ENCODE peak calls at places on chromosomes 2 and 18, in four cellular contexts. J is GM23248; V is fibroblast of the aortic adventitia; Y is naive thymus-derived CD4-positive, alpha-beta T cell. H is an unnamed sample.

GRCh38 chr18:78580835-78581339 is 398.7 kb upstream of the SALL3 start:
- DNase-seq in V (no peak), J (no peak), Y (no peak), H (no peak)

GRCh38 chr2:11872247-11872947 is 126.0 kb downstream of the LPIN1 start:
- DNase-seq in J (no peak), Y (no peak), V (peak), H (no peak)

GRCh38 chr2:52264488-52264887 is 1232.6 kb upstream of the NRXN1 start:
- DNase-seq in J (no peak), V (no peak), Y (no peak), H (peak)

GRCh38 chr18:54983041-54983686 is 23.9 kb upstream of the CCDC68 start:
- DNase-seq in V (peak), J (peak), Y (peak), H (peak)

GRCh38 chr2:195312662-195313061 is 344.4 kb upstream of the SLC39A10 start:
- DNase-seq in Y (no peak), V (no peak), J (no peak), H (no peak)

GRCh38 chr2:121530210-121530562 is 494 bp upstream of the RNU4ATAC start:
- DNase-seq in J (peak), V (no peak), Y (no peak), H (peak)

GRCh38 chr2:234544659-234545611 is 48.1 kb upstream of the ARL4C start:
- DNase-seq in V (peak), Y (peak), J (peak), H (peak)

GRCh38 chr2:153074207-153074606 is 355.8 kb downstream of the ARL6IP6 start:
- DNase-seq in V (no peak), J (peak), Y (no peak), H (no peak)

GRCh38 chr18:76980663-76981387 is 151.8 kb downstream of the MBP start:
- DNase-seq in V (no peak), J (no peak), Y (no peak), H (no peak)

GRCh38 chr2:101442042-101442666 is 32.8 kb downstream of the RFX8 start:
- DNase-seq in V (peak), J (peak), Y (no peak), H (peak)

GRCh38 chr2:172996387-172996961 is 79.2 kb upstream of the MAP3K20 start:
- DNase-seq in V (no peak), Y (no peak), J (peak), H (peak)

GRCh38 chr2:10058251-10059015 is 15.1 kb downstream of the KLF11 start:
- DNase-seq in Y (no peak), V (no peak), J (no peak), H (no peak)

GRCh38 chr2:240403358-240404104 is 31.9 kb upstream of the GPC1 start:
- DNase-seq in J (no peak), Y (no peak), V (no peak), H (no peak)

GRCh38 chr2:180707867-180708205 is 272.6 kb upstream of the UBE2E3 start:
- DNase-seq in J (peak), Y (no peak), V (peak), H (peak)

GRCh38 chr18:75319905-75320304 is 107.6 kb downstream of the SMIM21 start:
- DNase-seq in J (no peak), Y (no peak), V (no peak), H (no peak)

GRCh38 chr2:120250640-120251039 is 2.0 kb upstream of the RALB start:
- DNase-seq in Y (no peak), J (no peak), V (no peak), H (no peak)

GRCh38 chr2:170764880-170765261 is 5.3 kb upstream of the ERICH2 start:
- DNase-seq in V (no peak), Y (no peak), J (no peak), H (no peak)

GRCh38 chr18:45071959-45072358 is 391.3 kb downstream of the SETBP1 start:
- DNase-seq in J (no peak), V (no peak), Y (no peak), H (no peak)

GRCh38 chr2:100752628-100753333 is 67.2 kb upstream of the NPAS2 start:
- DNase-seq in Y (no peak), J (peak), V (peak), H (peak)

GRCh38 chr2:29119211-29119610 is 4.0 kb downstream of the CLIP4 start:
- DNase-seq in J (no peak), V (no peak), Y (peak), H (no peak)

GRCh38 chr2:20106746-20107145 is 55.3 kb upstream of the LAPTM4A start:
- DNase-seq in Y (no peak), J (no peak), V (no peak), H (no peak)

GRCh38 chr2:149329470-149330126 is 789 bp upstream of the LYPD6 start:
- DNase-seq in V (peak), J (peak), Y (no peak), H (peak)

GRCh38 chr18:55502346-55502710 is 85.7 kb downstream of the TCF4 start:
- DNase-seq in J (peak), V (no peak), Y (no peak), H (no peak)

GRCh38 chr18:45255142-45255890 is 360.0 kb upstream of the SLC14A2 start:
- DNase-seq in J (peak), V (peak), Y (no peak), H (peak)

GRCh38 chr2:144946263-144946662 is 426.3 kb upstream of the ZEB2 start:
- DNase-seq in Y (no peak), V (no peak), J (peak), H (peak)

GRCh38 chr2:107255744-107256143 is 369.8 kb upstream of the ST6GAL2 start:
- DNase-seq in Y (no peak), V (no peak), J (no peak), H (no peak)

GRCh38 chr18:31830686-31831085 is 70.0 kb upstream of the SLC25A52 start:
- DNase-seq in Y (no peak), J (no peak), V (no peak), H (no peak)

GRCh38 chr18:22640281-22640842 is 222.6 kb upstream of the CTAGE1 start:
- DNase-seq in V (no peak), Y (no peak), J (peak), H (no peak)

GRCh38 chr2:58904091-58904490 is 663.0 kb upstream of the FANCL start:
- DNase-seq in J (no peak), V (no peak), Y (no peak), H (no peak)

GRCh38 chr2:174450021-174450816 is 36.6 kb downstream of the GPR155 start:
- DNase-seq in J (no peak), Y (no peak), V (no peak), H (no peak)

GRCh38 chr2:54176577-54176976 is 61.2 kb downstream of the ACYP2 start:
- DNase-seq in V (peak), J (peak), Y (no peak), H (peak)

GRCh38 chr2:28975671-28976070 is 5.4 kb upstream of the TOGARAM2 start:
- DNase-seq in J (no peak), V (no peak), Y (no peak), H (no peak)

GRCh38 chr18:44458777-44459176 is 221.9 kb upstream of the SETBP1 start:
- DNase-seq in J (peak), Y (no peak), V (peak), H (peak)

GRCh38 chr2:15354596-15355359 is 206.4 kb downstream of the NBAS start:
- DNase-seq in J (peak), V (no peak), Y (no peak), H (peak)

GRCh38 chr2:129585760-129586159 is 393.7 kb upstream of the RAB6C start:
- DNase-seq in V (no peak), J (no peak), Y (no peak), H (no peak)

GRCh38 chr18:55401638-55402191 is 186.3 kb downstream of the TCF4 start:
- DNase-seq in J (peak), V (peak), Y (no peak), H (peak)

GRCh38 chr2:85797959-85798358 is 44.2 kb downstream of the ATOH8 start:
- DNase-seq in J (peak), V (peak), Y (no peak), H (peak)

GRCh38 chr2:86631846-86632485 is 8.3 kb upstream of the RNF103 start:
- DNase-seq in V (no peak), J (no peak), Y (no peak), H (no peak)

GRCh38 chr2:236548179-236548918 is 21.3 kb upstream of the ACKR3 start:
- DNase-seq in V (peak), J (peak), Y (no peak), H (no peak)
- H3K4me3 ChIP-seq in V (no peak), J (no peak), Y (no peak), H (no peak)

DNA sequence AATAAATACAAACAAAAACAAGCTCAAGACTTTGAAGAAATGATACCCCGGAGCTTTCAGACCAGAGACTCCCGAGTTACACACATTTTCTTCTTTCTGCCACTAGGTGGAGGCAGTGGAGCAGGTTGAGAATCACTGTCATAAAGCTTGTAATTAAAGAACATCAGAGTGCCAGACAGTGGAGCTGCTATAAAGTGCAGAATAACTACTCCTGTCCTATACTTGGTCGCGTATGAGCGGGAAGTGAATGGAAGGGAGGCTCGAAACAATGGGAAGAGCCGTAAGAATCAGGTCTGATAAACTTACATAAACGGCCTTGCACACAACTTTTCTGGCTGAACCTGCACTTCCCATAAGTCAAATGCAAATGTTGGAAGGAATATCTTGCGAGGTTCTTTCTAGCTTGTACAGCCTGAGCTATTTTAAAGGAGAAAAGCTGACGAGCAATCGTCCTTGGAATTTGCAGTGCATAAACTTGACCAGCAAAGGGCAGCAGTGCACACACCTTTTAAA is 189.0 kb downstream of the RPIA start:
- DNase-seq in Y (peak), V (peak), J (peak), H (peak)
- H3K4me3 ChIP-seq in Y (no peak), V (no peak), J (no peak), H (no peak)

DNA sequence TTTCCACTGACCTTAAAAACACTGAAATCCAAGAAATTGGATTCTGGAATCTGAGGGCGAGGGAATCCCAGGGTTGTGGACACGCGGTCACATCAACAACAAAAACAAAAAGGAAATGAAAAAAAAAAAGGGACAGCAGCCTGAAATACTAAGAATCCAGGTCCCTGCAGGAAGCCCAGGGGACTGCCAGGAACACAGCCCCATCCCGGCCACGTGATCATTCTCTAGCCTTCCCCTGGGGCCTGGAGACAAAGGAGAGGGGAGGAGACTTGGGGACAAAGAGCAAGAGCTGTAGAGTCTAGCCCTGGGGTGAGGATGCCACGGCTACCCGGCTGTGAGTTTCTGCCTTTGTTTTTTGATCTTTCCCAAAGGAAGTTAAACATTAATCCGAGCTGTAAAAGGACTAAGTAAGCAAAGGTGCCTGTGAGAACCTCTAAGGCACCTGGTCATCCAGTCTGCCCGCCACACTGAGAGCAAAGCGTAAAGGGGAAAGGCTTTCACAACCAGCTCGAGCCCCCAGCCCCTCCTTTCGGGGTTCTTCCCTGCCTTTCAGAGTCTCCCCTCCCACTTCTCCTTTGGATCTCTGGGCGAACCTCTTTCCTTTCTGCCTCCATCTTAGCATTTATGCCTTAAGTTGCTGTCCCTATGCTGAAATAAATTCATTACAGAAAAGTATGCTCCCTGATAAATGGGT is 57.9 kb upstream of the MSH2 start:
- DNase-seq in Y (no peak), V (no peak), J (peak), H (peak)
- H3K4me3 ChIP-seq in Y (no peak), V (no peak), J (peak), H (peak)

GRCh38 chr2:8277921-8278571 is 403.8 kb upstream of the ID2 start:
- DNase-seq in V (peak), J (no peak), Y (no peak), H (no peak)
- H3K4me3 ChIP-seq in V (no peak), J (no peak), Y (no peak), H (no peak)

GRCh38 chr2:163737563-163737962 is 1.8 kb upstream of the FIGN start:
- DNase-seq in J (no peak), Y (no peak), V (no peak), H (no peak)

GRCh38 chr2:163737169-163737439 is 1.3 kb upstream of the FIGN start:
- DNase-seq in J (no peak), V (no peak), Y (no peak), H (no peak)

GRCh38 chr2:163735692-163736432 is at the start of gene FIGN:
- DNase-seq in V (peak), Y (no peak), J (peak), H (peak)

GRCh38 chr2:163734911-163735691 is 707 bp downstream of the FIGN start:
- DNase-seq in Y (no peak), V (peak), J (peak), H (peak)

DNA sequence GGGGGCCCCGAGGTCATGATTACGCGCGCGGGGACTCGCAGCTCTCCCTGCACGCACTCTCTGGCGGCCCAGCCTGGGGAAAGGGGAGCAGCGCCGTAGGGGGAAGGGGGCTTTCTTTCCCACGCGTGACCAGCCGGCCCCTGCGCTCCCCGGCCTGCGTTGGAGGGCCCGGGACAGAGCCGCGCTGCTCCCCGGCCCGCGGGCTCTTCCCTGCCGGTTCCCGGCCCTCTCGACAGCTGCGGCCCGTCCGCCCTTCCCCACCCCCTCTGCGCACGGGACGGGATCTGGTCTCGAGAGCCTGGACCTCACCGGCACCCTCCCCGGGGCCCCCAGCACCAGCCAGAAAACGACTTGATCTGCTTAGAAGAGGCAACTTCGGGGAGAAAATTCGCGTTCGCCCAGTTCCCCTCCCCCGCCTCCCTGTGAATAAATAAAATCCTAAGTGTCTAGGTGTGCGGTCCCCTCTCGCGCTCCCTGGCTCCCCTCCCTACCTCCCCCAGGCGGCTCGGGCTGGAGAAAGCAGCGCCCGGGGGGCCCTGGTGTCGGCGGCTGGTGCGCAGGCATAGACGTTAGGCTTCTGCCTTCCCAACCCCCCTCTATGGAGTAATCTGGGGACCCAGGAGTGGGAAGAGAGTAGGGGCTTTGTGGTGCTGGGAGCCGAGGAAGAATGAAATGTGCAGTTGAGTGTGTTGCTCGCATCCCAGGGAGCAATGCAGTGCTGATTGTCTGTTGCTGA is 793 bp upstream of the FIGN start:
- DNase-seq in Y (no peak), J (peak), V (peak), H (no peak)
- H3K4me3 ChIP-seq in Y (no peak), J (peak), V (peak), H (peak)

GRCh38 chr18:3455090-3455640 is 5.2 kb downstream of the TGIF1 start:
- DNase-seq in V (peak), Y (no peak), J (no peak), H (no peak)
- H3K4me3 ChIP-seq in V (peak), Y (no peak), J (peak), H (peak)

GRCh38 chr18:73948497-73948896 is 199.1 kb downstream of the FBXO15 start:
- DNase-seq in V (peak), J (no peak), Y (no peak), H (peak)
- H3K4me3 ChIP-seq in V (no peak), J (no peak), Y (no peak), H (no peak)